ENCODE peak calls at places on chromosomes 11 and 22, in seven cellular contexts. L is suprapubic skin, K is K562, J is upper lobe of left lung, M is tibial nerve, W is A549, I is sigmoid colon. T is an unnamed sample.

GRCh38 chr22:24398409-24398808 is 29.0 kb upstream of the ADORA2A start:
- DNase-seq in L (no peak), K (no peak), J (no peak), M (no peak), W (no peak), I (no peak), T (no peak)

GRCh38 chr22:24303007-24303406 is 32.4 kb downstream of the SPECC1L start:
- DNase-seq in L (no peak), K (no peak), J (no peak), M (no peak), W (no peak), I (no peak), T (no peak)

GRCh38 chr22:45576730-45577464 is 74.2 kb downstream of the FBLN1 start:
- DNase-seq in L (no peak), K (no peak), J (no peak), M (no peak), W (no peak), I (no peak), T (no peak)

GRCh38 chr11:78526497-78527146 is 48.0 kb downstream of the NARS2 start:
- DNase-seq in L (no peak), K (no peak), J (no peak), M (no peak), W (no peak), I (no peak), T (no peak)

GRCh38 chr11:18765554-18765953 is 26.0 kb downstream of the PTPN5 start:
- DNase-seq in L (no peak), K (no peak), J (no peak), M (no peak), W (no peak), I (no peak), T (no peak)

GRCh38 chr11:110376711-110377324 is 52.9 kb upstream of the FDX1 start:
- DNase-seq in L (no peak), K (peak), J (peak), M (peak), W (peak), I (peak), T (peak)

GRCh38 chr22:29385305-29385704 is 3.1 kb downstream of the AP1B1 start:
- DNase-seq in L (no peak), K (no peak), J (no peak), M (no peak), W (no peak), I (no peak), T (no peak)

GRCh38 chr11:42631223-42631843 is 680.5 kb upstream of the API5 start:
- DNase-seq in L (no peak), K (peak), J (no peak), M (no peak), W (peak), I (no peak), T (no peak)

GRCh38 chr22:20957691-20958440 is 9.2 kb upstream of the AIFM3 start:
- DNase-seq in L (no peak), K (no peak), J (peak), M (no peak), W (peak), I (no peak), T (peak)

GRCh38 chr11:10709299-10710086 is 15.9 kb upstream of the IRAG1 start:
- DNase-seq in L (no peak), K (no peak), J (no peak), M (no peak), W (no peak), I (no peak), T (no peak)

GRCh38 chr11:113562981-113563461 is 87.8 kb upstream of the DRD2 start:
- DNase-seq in L (no peak), K (no peak), J (no peak), M (no peak), W (no peak), I (no peak), T (no peak)

GRCh38 chr22:43133401-43133800 is 9.8 kb downstream of the MCAT start:
- DNase-seq in L (no peak), K (no peak), J (no peak), M (no peak), W (no peak), I (no peak), T (no peak)

GRCh38 chr11:8604078-8604723 is 10.2 kb upstream of the STK33 start:
- DNase-seq in L (no peak), K (peak), J (peak), M (peak), W (peak), I (peak), T (peak)

GRCh38 chr11:59918987-59919589 is 19.1 kb upstream of the OOSP1 start:
- DNase-seq in L (no peak), K (peak), J (no peak), M (peak), W (peak), I (no peak), T (peak)

GRCh38 chr11:91625495-91625894 is 599.1 kb upstream of the FAT3 start:
- DNase-seq in L (no peak), K (no peak), J (no peak), M (no peak), W (no peak), I (no peak), T (no peak)

GRCh38 chr22:22358136-22358535 is 113.5 kb downstream of the VPREB1 start:
- DNase-seq in L (no peak), K (no peak), J (no peak), M (no peak), W (no peak), I (no peak), T (no peak)

GRCh38 chr11:403021-403760 is 9.2 kb downstream of the PKP3 start:
- DNase-seq in L (no peak), K (no peak), J (no peak), M (no peak), W (no peak), I (no peak), T (no peak)

GRCh38 chr22:23752750-23753149 is 1.5 kb downstream of the VPREB3 start:
- DNase-seq in L (no peak), K (no peak), J (no peak), M (no peak), W (no peak), I (no peak), T (no peak)

GRCh38 chr11:118907051-118907748 is 18.5 kb downstream of the BCL9L start:
- DNase-seq in L (no peak), K (peak), J (peak), M (peak), W (peak), I (peak), T (peak)

GRCh38 chr11:73637012-73637411 is 9.4 kb upstream of the PLEKHB1 start:
- DNase-seq in L (no peak), K (no peak), J (no peak), M (no peak), W (no peak), I (no peak), T (no peak)

GRCh38 chr11:30392221-30392784 is 69.4 kb downstream of the ARL14EP start:
- DNase-seq in L (no peak), K (no peak), J (no peak), M (no peak), W (no peak), I (no peak), T (no peak)

GRCh38 chr11:67396587-67397398 is 4.9 kb downstream of the PPP1CA start:
- DNase-seq in L (no peak), K (peak), J (no peak), M (no peak), W (no peak), I (peak), T (no peak)

GRCh38 chr11:19714387-19715363 is 2.0 kb downstream of the NAV2 start:
- DNase-seq in L (no peak), K (no peak), J (no peak), M (peak), W (peak), I (peak), T (no peak)

GRCh38 chr11:68038226-68038717 is 553 bp upstream of the TCIRG1 start:
- DNase-seq in L (no peak), K (peak), J (no peak), M (no peak), W (no peak), I (no peak), T (no peak)

GRCh38 chr11:64068705-64069400 is 33.1 kb downstream of the FLRT1 start:
- DNase-seq in L (no peak), K (no peak), J (no peak), M (no peak), W (no peak), I (no peak), T (no peak)

GRCh38 chr11:32550207-32550606 is 33.4 kb upstream of the EIF3M start:
- DNase-seq in L (no peak), K (no peak), J (no peak), M (no peak), W (no peak), I (no peak), T (no peak)

GRCh38 chr22:24550028-24550901 is 4.7 kb downstream of the GUCD1 start:
- DNase-seq in L (no peak), K (no peak), J (peak), M (no peak), W (peak), I (no peak), T (peak)

GRCh38 chr11:67652965-67653845 is 2.7 kb upstream of the ACY3 start:
- DNase-seq in L (peak), K (no peak), J (no peak), M (no peak), W (no peak), I (no peak), T (no peak)

GRCh38 chr11:112363527-112363926 is 102.9 kb upstream of the PLET1 start:
- DNase-seq in L (no peak), K (no peak), J (no peak), M (no peak), W (no peak), I (no peak), T (no peak)

GRCh38 chr11:111414936-111415335 is 35.9 kb upstream of the POU2AF1 start:
- DNase-seq in L (no peak), K (no peak), J (no peak), M (no peak), W (no peak), I (no peak), T (no peak)

GRCh38 chr22:43669190-43669589 is 142.9 kb downstream of the EFCAB6 start:
- DNase-seq in L (no peak), K (no peak), J (no peak), M (no peak), W (no peak), I (no peak), T (no peak)

GRCh38 chr22:17093081-17093480 is 8.3 kb downstream of the IL17RA start:
- DNase-seq in L (no peak), K (no peak), J (no peak), M (no peak), W (no peak), I (peak), T (no peak)

GRCh38 chr22:24806663-24807001 is 621 bp downstream of the SGSM1 start:
- DNase-seq in L (no peak), K (no peak), J (no peak), M (no peak), W (no peak), I (no peak), T (no peak)

GRCh38 chr11:117669062-117669461 is 128.0 kb downstream of the DSCAML1 start:
- DNase-seq in L (no peak), K (no peak), J (no peak), M (no peak), W (no peak), I (no peak), T (no peak)

GRCh38 chr22:17214416-17215043 is 4.7 kb downstream of the ADA2 start:
- DNase-seq in L (no peak), K (no peak), J (no peak), M (no peak), W (no peak), I (no peak), T (no peak)

GRCh38 chr22:48042621-48043395 is 1280.4 kb downstream of the TBC1D22A start:
- DNase-seq in L (no peak), K (no peak), J (no peak), M (no peak), W (no peak), I (no peak), T (no peak)

GRCh38 chr22:48044484-48045060 is 1282.1 kb downstream of the TBC1D22A start:
- DNase-seq in L (no peak), K (no peak), J (no peak), M (no peak), W (no peak), I (no peak), T (no peak)

GRCh38 chr22:48049116-48049515 is 1286.7 kb downstream of the TBC1D22A start:
- DNase-seq in L (no peak), K (no peak), J (no peak), M (no peak), W (no peak), I (no peak), T (no peak)

GRCh38 chr22:48047722-48048500 is 1285.5 kb downstream of the TBC1D22A start:
- DNase-seq in L (no peak), K (no peak), J (no peak), M (no peak), W (no peak), I (no peak), T (no peak)

DNA sequence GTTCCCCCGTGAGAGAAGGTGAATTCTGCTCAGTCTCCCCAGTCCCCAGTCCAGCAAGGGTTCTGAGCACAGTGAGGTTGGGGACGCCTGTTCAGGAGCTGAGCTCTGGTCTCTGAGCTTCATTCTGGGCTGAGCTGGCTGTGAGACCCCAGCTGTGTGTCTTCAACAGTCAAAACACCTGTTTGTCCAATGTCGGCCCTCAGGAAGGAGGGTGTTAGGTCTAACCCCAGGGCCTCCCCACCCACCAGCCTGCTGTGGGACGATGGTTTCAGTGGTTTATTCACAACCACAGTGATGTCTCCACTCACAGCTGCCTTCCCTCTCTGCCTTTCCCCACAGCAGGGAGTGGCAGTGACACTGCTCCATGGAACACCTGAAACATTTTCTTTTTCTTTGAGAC is 1282.9 kb downstream of the TBC1D22A start:
- DNase-seq in L (no peak), K (no peak), J (no peak), M (no peak), W (no peak), I (no peak), T (no peak)
- TF ChIP-seq EP300 in L (no peak), K (no peak), J (no peak), M (no peak), W (no peak), I (no peak), T (no peak)

GRCh38 chr22:36460202-36460601 is 21.2 kb downstream of the TXN2 start:
- DNase-seq in L (no peak), K (no peak), J (no peak), M (no peak), W (no peak), I (no peak), T (no peak)

GRCh38 chr22:36464715-36465231 is 16.7 kb downstream of the TXN2 start:
- DNase-seq in L (no peak), K (no peak), J (no peak), M (no peak), W (no peak), I (peak), T (no peak)

GRCh38 chr22:36463783-36464184 is 17.7 kb downstream of the TXN2 start:
- DNase-seq in L (no peak), K (no peak), J (peak), M (no peak), W (no peak), I (peak), T (no peak)

GRCh38 chr22:36462475-36462790 is 19.0 kb downstream of the TXN2 start:
- DNase-seq in L (no peak), K (no peak), J (no peak), M (no peak), W (no peak), I (no peak), T (no peak)

GRCh38 chr22:36461665-36462474 is 19.6 kb downstream of the TXN2 start:
- DNase-seq in L (no peak), K (no peak), J (peak), M (no peak), W (peak), I (peak), T (no peak)
- TF ChIP-seq EP300 in L (no peak), K (no peak), J (no peak), M (no peak), W (peak), I (no peak), T (no peak)

GRCh38 chr22:36387914-36388864 is at the start of gene MYH9:
- DNase-seq in L (peak), K (peak), J (peak), M (peak), W (peak), I (peak), T (peak)

GRCh38 chr22:36386351-36386899 is 1.3 kb downstream of the MYH9 start:
- DNase-seq in L (no peak), K (no peak), J (peak), M (no peak), W (peak), I (no peak), T (no peak)

GRCh38 chr22:36387664-36387913 is 178 bp downstream of the MYH9 start:
- DNase-seq in L (no peak), K (no peak), J (no peak), M (no peak), W (no peak), I (no peak), T (no peak)

GRCh38 chr22:36385491-36386350 is 2.0 kb downstream of the MYH9 start:
- DNase-seq in L (no peak), K (no peak), J (peak), M (no peak), W (peak), I (peak), T (peak)

DNA sequence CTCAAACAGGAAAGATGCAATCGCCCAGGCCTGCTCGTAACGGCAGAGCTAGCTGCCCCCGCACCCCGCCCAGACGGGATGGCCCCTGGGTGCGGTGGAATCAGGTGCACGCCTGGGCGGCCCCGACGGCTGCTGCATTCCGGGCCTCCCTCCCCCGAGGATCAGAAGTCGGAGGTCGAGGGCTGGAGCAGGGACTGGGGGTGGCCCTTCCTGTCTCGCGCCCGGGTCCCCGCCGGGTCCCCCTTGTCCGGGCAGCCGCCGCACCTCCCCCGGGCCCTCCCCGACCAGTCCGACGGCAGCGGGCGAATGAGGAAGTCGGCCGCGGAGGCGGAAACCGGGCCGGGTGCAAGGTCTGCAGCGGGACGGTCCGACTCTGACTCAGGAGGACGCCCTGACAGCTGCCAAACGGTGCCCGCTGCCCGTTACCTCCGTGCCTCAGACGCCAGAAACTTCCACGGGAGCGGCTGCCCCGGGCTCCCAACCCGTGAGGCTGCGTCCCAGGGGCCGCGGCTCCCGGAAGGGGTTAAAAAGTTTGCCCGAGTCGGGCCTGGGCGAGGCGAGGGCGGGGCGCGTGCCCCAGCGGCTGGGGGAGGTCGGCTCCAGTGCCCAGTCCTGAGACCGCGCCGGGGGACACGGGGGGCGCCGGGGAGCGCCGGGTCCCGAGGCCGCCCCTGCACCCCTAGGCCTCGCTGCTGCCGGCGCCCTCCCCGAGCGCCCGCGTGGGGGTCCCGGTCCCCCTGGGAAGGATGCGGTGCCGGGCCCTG is 685 bp downstream of the MYH9 start:
- DNase-seq in L (peak), K (no peak), J (peak), M (no peak), W (no peak), I (peak), T (peak)
- TF ChIP-seq EP300 in L (no peak), K (no peak), J (no peak), M (no peak), W (no peak), I (no peak), T (no peak)

DNA sequence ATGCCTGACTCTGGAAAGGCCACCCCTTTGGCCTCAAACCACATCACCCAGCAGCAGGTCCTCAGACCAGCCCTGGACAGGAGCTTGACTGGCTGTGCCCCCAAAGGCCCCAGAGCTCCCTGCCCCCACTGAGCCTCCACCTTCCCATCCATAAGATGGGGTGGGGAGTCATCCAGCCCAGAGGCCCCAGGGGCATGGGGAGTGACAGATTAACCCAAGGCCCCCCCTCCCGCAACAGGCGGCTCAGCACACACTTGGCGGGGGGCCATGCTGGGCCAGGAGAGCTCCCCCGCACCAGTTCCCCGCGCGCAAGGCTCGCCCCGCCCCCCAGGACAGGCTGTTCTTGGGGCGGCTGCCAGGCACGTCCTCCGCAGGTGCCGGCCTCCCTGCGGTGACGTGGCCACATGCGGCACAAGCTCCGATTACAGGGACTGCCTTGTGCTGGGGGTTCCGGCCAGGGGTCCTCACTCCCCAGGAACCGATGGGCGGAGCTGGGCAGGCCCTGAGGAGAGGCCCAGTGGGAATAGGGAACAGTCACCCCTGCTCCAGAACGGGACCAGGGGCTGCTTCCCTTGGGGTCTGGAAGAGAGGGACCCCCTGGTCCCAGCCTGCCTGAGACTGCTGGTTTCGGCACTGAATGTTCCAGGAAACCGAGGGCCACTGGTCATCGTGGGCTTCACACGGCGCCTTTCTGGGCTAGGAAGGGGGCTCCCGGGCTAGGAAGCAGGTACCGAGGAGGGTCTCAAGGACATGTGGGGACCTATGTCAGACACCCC is 5.1 kb upstream of the CDKN1C start:
- DNase-seq in L (no peak), K (peak), J (peak), M (no peak), W (no peak), I (peak), T (peak)
- TF ChIP-seq EP300 in L (peak), K (no peak), J (no peak), M (peak), W (no peak), I (no peak), T (peak)

GRCh38 chr22:50578776-50579310 is 616 bp upstream of the CPT1B start:
- DNase-seq in L (no peak), K (no peak), J (no peak), M (no peak), W (no peak), I (peak), T (no peak)
- TF ChIP-seq EP300 in L (no peak), K (no peak), J (no peak), M (no peak), W (no peak), I (no peak), T (no peak)

T was measured in stomach.